ENCODE peak calls at places on chromosomes 13 and 19, in four cellular contexts. K is HepG2, Y is H1, U is K562. H is an unnamed sample.

GRCh38 chr19:32542477-32543106 is 38.4 kb upstream of the PDCD5 start:
- DNase-seq in Y (no peak), K (no peak), U (peak; percentile 59), H (no peak)

GRCh38 chr19:46218160-46218559 is 11.4 kb upstream of the IGFL1 start:
- DNase-seq in K (peak; percentile 23), U (peak; percentile 65), Y (peak; percentile 89), H (no peak)

GRCh38 chr13:31209172-31209818 is 9.5 kb downstream of the B3GLCT start:
- DNase-seq in U (no peak), K (no peak), Y (no peak), H (no peak)

GRCh38 chr19:2289714-2290435 is 7.9 kb upstream of the PEAK3 start:
- DNase-seq in Y (no peak), U (peak; percentile 67), K (no peak), H (peak; percentile 48)

GRCh38 chr13:30739646-30740642 is 4.6 kb downstream of the ALOX5AP start:
- DNase-seq in U (peak; percentile 8), K (no peak), Y (no peak), H (peak; percentile 76)

GRCh38 chr13:42272115-42272756 is at the start of gene AKAP11:
- DNase-seq in K (peak; percentile 15), Y (peak; percentile 73), U (peak; percentile 52), H (no peak)

GRCh38 chr13:51829236-51829899 is 15.6 kb downstream of the TMEM272 start:
- DNase-seq in U (no peak), K (no peak), Y (no peak), H (no peak)

GRCh38 chr13:39105110-39105509 is 66.9 kb downstream of the NHLRC3 start:
- DNase-seq in U (no peak), K (no peak), Y (no peak), H (no peak)

GRCh38 chr19:49361438-49362047 is 673 bp downstream of the TEAD2 start:
- DNase-seq in U (peak; percentile 88), K (peak; percentile 70), Y (no peak), H (no peak)

GRCh38 chr13:58165617-58166016 is 534.1 kb downstream of the PCDH17 start:
- DNase-seq in Y (no peak), U (no peak), K (no peak), H (no peak)

GRCh38 chr19:3534375-3535234 is 4.4 kb upstream of the TEKTIP1 start:
- DNase-seq in U (no peak), Y (no peak), K (no peak), H (no peak)

GRCh38 chr19:55252760-55253159 is 6.1 kb downstream of the PPP6R1 start:
- DNase-seq in K (no peak), U (no peak), Y (no peak), H (no peak)

GRCh38 chr13:46951516-46951915 is 54.7 kb upstream of the HTR2A start:
- DNase-seq in U (no peak), K (no peak), Y (no peak), H (no peak)

GRCh38 chr19:28537079-28537478 is 675.9 kb downstream of the UQCRFS1 start:
- DNase-seq in U (peak; percentile 68), Y (no peak), K (no peak), H (no peak)

GRCh38 chr19:3544054-3544376 is 5.0 kb downstream of the TEKTIP1 start:
- DNase-seq in K (no peak), U (no peak), Y (no peak), H (no peak)

GRCh38 chr19:31140717-31141116 is 208.5 kb downstream of the TSHZ3 start:
- DNase-seq in Y (no peak), K (no peak), U (no peak), H (no peak)

GRCh38 chr19:3198901-3199700 is 13.4 kb downstream of the NCLN start:
- DNase-seq in U (no peak), K (no peak), Y (no peak), H (no peak)

GRCh38 chr19:49339364-49340068 is 4.3 kb downstream of the CD37 start:
- DNase-seq in U (peak; percentile 49), Y (peak; percentile 89), K (no peak), H (no peak)

GRCh38 chr13:112709825-112710783 is 20.3 kb downstream of the ATP11A start:
- DNase-seq in K (no peak), Y (no peak), U (no peak), H (no peak)

GRCh38 chr13:75411924-75412537 is 69.9 kb downstream of the TBC1D4 start:
- DNase-seq in Y (no peak), U (no peak), K (peak; percentile 90), H (no peak)

GRCh38 chr13:37417042-37417441 is 181.5 kb downstream of the POSTN start:
- DNase-seq in Y (no peak), U (no peak), K (no peak), H (no peak)

GRCh38 chr13:49435992-49436391 is 7.9 kb downstream of the CAB39L start:
- DNase-seq in Y (no peak), U (no peak), K (no peak), H (no peak)

GRCh38 chr19:38685666-38686529 is 38.4 kb downstream of the ACTN4 start:
- DNase-seq in K (peak; percentile 65), U (peak; percentile 57), Y (peak; percentile 63), H (no peak)

GRCh38 chr19:4987692-4988370 is 18.9 kb downstream of the KDM4B start:
- DNase-seq in K (no peak), Y (no peak), U (no peak), H (no peak)

GRCh38 chr13:85148009-85148408 is 651.2 kb downstream of the SLITRK6 start:
- DNase-seq in Y (no peak), U (no peak), K (peak; percentile 1), H (no peak)

GRCh38 chr13:99218969-99219368 is 18.3 kb downstream of the UBAC2 start:
- DNase-seq in U (no peak), Y (no peak), K (no peak), H (peak; percentile 62)

GRCh38 chr13:58935689-58936088 is 1228.0 kb downstream of the DIAPH3 start:
- DNase-seq in Y (no peak), K (no peak), U (no peak), H (no peak)

GRCh38 chr19:16463341-16463990 is 8.3 kb downstream of the EPS15L1 start:
- DNase-seq in Y (no peak), K (no peak), U (no peak), H (no peak)

GRCh38 chr13:98557934-98558630 is 18.8 kb downstream of the STK24 start:
- DNase-seq in K (no peak), U (no peak), Y (no peak), H (no peak)

GRCh38 chr19:7450243-7451223 is 38.3 kb downstream of the PEX11G start:
- DNase-seq in K (peak; percentile 32), U (peak; percentile 38), Y (no peak), H (peak; percentile 49)

GRCh38 chr19:49231804-49232203 is 74.2 kb downstream of the TRPM4 start:
- DNase-seq in Y (no peak), U (no peak), K (no peak), H (peak; percentile 46)

GRCh38 chr19:7871530-7872305 is 2.5 kb downstream of the PRR36 start:
- DNase-seq in Y (peak; percentile 100), K (peak; percentile 83), U (peak; percentile 97), H (peak; percentile 38)

GRCh38 chr19:33808399-33808798 is 11.7 kb downstream of the KCTD15 start:
- DNase-seq in K (no peak), U (no peak), Y (no peak), H (no peak)

GRCh38 chr19:50427997-50428425 is 4.7 kb upstream of the MYBPC2 start:
- DNase-seq in U (no peak), Y (peak; percentile 84), K (no peak), H (no peak)

GRCh38 chr19:6475321-6476108 is 6.1 kb downstream of the DENND1C start:
- DNase-seq in Y (peak; percentile 82), U (no peak), K (no peak), H (no peak)

GRCh38 chr13:31200636-31200970 is 828 bp downstream of the B3GLCT start:
- DNase-seq in Y (peak; percentile 59), K (peak; percentile 24), U (peak; percentile 48), H (no peak)

GRCh38 chr13:70098669-70099068 is 9.0 kb upstream of the ATXN8OS start:
- DNase-seq in Y (no peak), U (no peak), K (no peak), H (no peak)

GRCh38 chr13:31824705-31825512 is 85.6 kb downstream of the RXFP2 start:
- DNase-seq in K (no peak), Y (no peak), U (no peak), H (peak; percentile 13)

GRCh38 chr13:71360041-71360440 is 507.0 kb downstream of the DACH1 start:
- DNase-seq in Y (no peak), U (no peak), K (no peak), H (no peak)

GRCh38 chr19:34475026-34475974 is 6.3 kb upstream of the WTIP start:
- DNase-seq in K (no peak), Y (no peak), U (peak; percentile 24), H (no peak)

DNA sequence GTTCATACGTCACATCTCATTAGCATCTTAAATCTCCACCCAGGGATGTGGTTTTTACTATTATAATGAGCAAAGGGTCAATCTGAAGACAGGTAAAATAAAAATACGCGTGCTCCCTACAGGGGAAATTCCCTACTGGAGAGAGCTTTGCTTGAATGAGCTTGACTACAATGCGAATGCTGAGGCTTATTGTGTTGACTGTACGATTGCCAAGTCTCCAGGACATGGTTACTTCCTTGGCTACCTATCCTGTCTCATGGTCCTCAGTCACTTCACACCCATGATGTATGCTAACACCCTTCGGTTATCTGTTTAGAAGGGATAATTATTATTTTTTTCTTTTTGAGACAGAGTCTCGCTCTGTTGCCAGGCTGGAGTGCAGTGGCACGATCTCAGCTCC is 61.7 kb downstream of the ZNF627 start:
- DNase-seq in U (no peak), K (no peak), Y (no peak), H (no peak)
- TF ChIP-seq KDM1A in U (no peak), K (no peak), Y (no peak), H (no peak)

DNA sequence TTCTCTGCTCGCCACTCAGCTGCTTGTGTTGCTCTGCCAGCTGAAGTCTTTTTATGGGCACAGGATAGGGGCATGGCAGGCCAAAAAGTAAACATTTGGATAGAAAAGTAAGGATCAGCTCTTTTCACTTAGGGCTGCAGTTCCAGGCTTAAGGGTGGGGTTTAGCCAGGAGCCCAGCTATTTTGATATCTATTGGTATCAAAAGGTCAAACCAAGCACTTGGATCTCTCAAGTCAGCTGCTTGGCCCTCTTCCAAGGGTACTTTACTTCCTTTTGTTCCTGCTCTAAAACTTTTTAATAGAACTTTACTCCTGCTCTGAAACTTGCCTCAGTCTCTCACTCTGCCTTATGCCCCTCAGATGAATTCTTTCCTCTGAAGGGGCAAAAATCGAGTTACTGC is 55.7 kb upstream of the ABCC4 start:
- DNase-seq in U (no peak), K (no peak), Y (no peak), H (no peak)
- TF ChIP-seq RAD21 in U (no peak), K (no peak), Y (no peak), H (no peak)

GRCh38 chr13:48138270-48138669 is 43.4 kb upstream of the MED4 start:
- DNase-seq in K (no peak), U (no peak), Y (no peak), H (no peak)
- TF ChIP-seq ATF2 in K (no peak), U (no peak), Y (no peak), H (no peak)

DNA sequence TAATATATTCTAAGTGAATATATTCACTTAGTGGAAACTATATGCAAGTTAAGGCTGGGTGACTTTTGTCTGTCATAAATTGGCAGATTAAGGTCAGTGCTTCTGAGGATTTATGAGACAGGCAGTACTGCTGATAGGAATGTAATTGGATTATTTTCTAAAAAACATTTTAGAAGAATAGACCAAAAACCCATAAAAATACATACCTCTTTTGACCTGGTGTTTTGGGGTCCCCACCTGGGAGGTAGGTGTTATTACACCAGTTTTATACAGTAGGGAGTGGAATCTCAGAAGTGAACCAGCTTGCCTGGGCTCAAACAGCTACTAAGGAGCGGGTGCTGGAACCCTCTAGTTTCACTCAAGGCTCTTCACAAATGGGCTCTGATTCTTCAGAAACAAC is 25.3 kb downstream of the COG3 start:
- DNase-seq in K (peak; percentile 25), Y (no peak), U (peak; percentile 18), H (no peak)
- TF ChIP-seq KDM1A in K (no peak), Y (no peak), U (no peak), H (no peak)

GRCh38 chr19:47471733-47472457 is at the start of gene SLC8A2:
- DNase-seq in U (peak; percentile 91), Y (peak; percentile 89), K (peak; percentile 52), H (no peak)
- TF ChIP-seq RAD21 in U (no peak), Y (no peak), K (no peak), H (no peak)